ENCODE peak calls at places on chromosome 15, in eight cellular contexts. X is body of pancreas, G is fibroblast of lung, R is astrocyte of the spinal cord, L is kidney epithelial cell, K is HFFc6, S is dorsolateral prefrontal cortex, C is GM12865. Q is an unnamed sample.

GRCh38 chr15:101246391-101246790 is 5.5 kb downstream of the CHSY1 start:
- DNase-seq in S (no peak), L (no peak), C (no peak), K (no peak), X (no peak), G (no peak), R (no peak), Q (no peak)

GRCh38 chr15:39413558-39413957 is 167.3 kb upstream of the THBS1 start:
- DNase-seq in K (peak), S (no peak), X (no peak), R (no peak), G (no peak), L (no peak), C (peak), Q (no peak)

GRCh38 chr15:80106051-80106450 is 46.6 kb downstream of the ZFAND6 start:
- DNase-seq in S (no peak), L (no peak), C (no peak), G (peak), X (no peak), R (no peak), K (peak), Q (no peak)

GRCh38 chr15:83844742-83845141 is 190.8 kb downstream of the ADAMTSL3 start:
- DNase-seq in K (no peak), R (no peak), L (no peak), X (no peak), C (no peak), S (no peak), G (peak), Q (no peak)

GRCh38 chr15:39354188-39354587 is 226.7 kb upstream of the THBS1 start:
- DNase-seq in S (no peak), X (no peak), L (no peak), C (no peak), G (no peak), R (no peak), K (no peak), Q (no peak)

GRCh38 chr15:40420793-40421192 is 15.2 kb downstream of the IVD start:
- DNase-seq in L (no peak), K (no peak), C (no peak), S (no peak), G (no peak), R (no peak), X (peak), Q (no peak)

GRCh38 chr15:58474741-58475323 is 43.0 kb downstream of the LIPC start:
- DNase-seq in G (no peak), L (no peak), C (peak), S (no peak), X (no peak), K (no peak), R (no peak), Q (no peak)

GRCh38 chr15:27358751-27359434 is 387.9 kb downstream of the GABRG3 start:
- DNase-seq in X (peak), S (peak), K (no peak), L (no peak), G (peak), C (no peak), R (peak), Q (no peak)

GRCh38 chr15:79431636-79432344 is at the start of gene MINAR1:
- DNase-seq in C (no peak), K (peak), X (peak), R (peak), S (no peak), G (peak), L (no peak), Q (no peak)

GRCh38 chr15:41969851-41970431 is 2.4 kb downstream of the EHD4 start:
- DNase-seq in K (peak), R (no peak), L (no peak), G (no peak), X (no peak), S (no peak), C (peak), Q (no peak)

GRCh38 chr15:41970456-41970855 is 1.9 kb downstream of the EHD4 start:
- DNase-seq in S (no peak), R (no peak), X (no peak), C (peak), L (no peak), K (no peak), G (no peak), Q (no peak)

GRCh38 chr15:41972341-41973237 is at the start of gene EHD4:
- DNase-seq in C (peak), X (peak), K (peak), L (peak), G (peak), S (peak), R (peak), Q (peak)

GRCh38 chr15:41971893-41972340 is 440 bp downstream of the EHD4 start:
- DNase-seq in G (no peak), R (no peak), L (no peak), C (no peak), X (peak), K (no peak), S (no peak), Q (no peak)

DNA sequence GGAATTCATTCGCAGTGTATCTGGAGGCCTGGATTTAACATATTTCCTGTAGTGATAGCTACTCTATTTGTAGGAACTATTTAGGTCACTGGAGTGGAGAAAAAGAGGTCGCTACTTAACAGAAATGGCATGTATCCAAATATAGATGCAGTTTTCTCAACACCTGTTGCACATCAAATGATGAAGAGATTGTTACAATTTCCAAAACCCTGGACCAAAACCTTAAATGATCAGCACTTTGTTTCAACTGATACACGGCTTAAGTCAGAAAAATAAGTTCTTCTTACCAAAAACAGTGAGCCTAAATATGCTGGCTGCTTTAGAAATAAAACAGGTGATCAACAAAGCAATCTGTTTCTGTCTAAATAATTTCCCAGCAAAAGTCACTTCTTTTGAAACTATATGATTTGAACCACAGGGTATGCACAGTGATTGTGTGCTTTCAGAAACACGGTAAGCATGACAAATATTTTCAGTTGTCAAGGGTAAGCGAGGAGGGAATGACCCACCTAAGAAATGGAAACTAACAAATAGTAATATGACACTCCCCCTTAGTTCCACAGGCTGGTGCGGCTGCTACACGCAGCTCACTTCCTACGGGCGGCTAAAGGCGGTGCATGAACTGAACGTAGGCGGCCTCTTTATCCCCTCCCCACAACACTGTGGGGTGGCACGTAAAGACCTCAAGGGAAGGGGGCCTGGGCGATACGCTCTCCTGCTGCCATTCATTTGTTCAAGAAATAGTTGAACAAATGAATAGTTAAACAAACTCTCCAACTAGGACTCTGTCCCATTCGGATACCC is 1.1 kb downstream of the EHD4 start:
- DNase-seq in S (no peak), K (peak), X (peak), G (peak), L (no peak), C (peak), R (peak), Q (no peak)
- TF ChIP-seq CTCF in S (no peak), K (no peak), X (no peak), G (no peak), L (no peak), C (no peak), R (no peak), Q (no peak)

DNA sequence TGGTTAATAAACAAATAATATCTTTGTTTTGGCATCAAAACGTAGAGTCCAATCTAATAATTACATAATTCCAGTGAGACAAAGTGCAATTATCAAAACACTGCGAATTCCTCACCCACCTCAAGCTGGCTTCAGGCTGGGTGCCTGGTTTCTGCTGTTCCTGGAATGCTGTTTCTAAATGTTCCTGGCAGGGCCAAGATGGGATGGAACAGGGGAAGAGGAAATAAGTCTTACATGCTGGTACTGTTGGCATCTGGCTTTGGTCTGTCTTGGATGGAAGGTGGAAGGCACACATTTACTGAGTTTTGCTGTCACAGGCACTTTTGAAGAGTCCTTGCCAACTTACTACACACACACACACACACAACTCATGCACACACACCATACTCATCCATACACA is 101.9 kb upstream of the SLCO3A1 start:
- DNase-seq in X (no peak), L (no peak), G (no peak), S (no peak), K (no peak), R (no peak), C (no peak), Q (no peak)
- TF ChIP-seq CTCF in X (no peak), L (no peak), G (no peak), S (no peak), K (no peak), R (no peak), C (no peak), Q (no peak)

GRCh38 chr15:71136159-71137137 is 21.2 kb downstream of the THSD4 start:
- DNase-seq in G (peak), R (peak), K (peak), X (no peak), C (no peak), S (no peak), L (peak), Q (no peak)
- TF ChIP-seq CTCF in G (peak), R (peak), K (peak), X (no peak), C (no peak), S (no peak), L (peak), Q (peak)

DNA sequence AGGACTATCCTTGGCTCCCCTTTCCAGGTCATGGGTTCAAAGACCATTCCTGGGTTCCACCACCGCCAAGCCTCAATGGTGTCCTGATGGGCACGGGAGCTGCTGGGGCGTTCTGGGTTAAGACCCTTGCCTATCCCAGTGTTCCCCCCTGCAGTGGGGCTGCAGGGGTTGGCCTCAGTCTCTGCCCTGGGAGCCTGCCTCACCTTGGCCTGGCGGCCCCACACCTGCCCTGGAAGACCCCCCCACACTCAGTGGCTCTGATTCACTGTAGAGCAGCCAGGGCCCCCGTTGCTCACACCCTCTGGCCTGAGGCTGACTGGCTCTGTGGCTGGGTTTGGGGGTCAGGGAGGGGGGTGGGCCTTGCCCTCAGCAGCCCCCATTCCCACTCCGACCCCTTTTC is 22.0 kb downstream of the C15orf39 start:
- DNase-seq in K (no peak), S (no peak), G (no peak), R (no peak), X (no peak), L (no peak), C (no peak), Q (no peak)
- TF ChIP-seq CTCF in K (no peak), S (no peak), G (no peak), R (no peak), X (no peak), L (no peak), C (no peak), Q (no peak)

GRCh38 chr15:55993804-55994539 is 560 bp upstream of the NEDD4 start:
- DNase-seq in L (no peak), S (no peak), K (peak), X (no peak), G (peak), C (no peak), R (peak), Q (peak)
- TF ChIP-seq CTCF in L (peak), S (no peak), K (peak), X (no peak), G (peak), C (no peak), R (peak), Q (peak)

DNA sequence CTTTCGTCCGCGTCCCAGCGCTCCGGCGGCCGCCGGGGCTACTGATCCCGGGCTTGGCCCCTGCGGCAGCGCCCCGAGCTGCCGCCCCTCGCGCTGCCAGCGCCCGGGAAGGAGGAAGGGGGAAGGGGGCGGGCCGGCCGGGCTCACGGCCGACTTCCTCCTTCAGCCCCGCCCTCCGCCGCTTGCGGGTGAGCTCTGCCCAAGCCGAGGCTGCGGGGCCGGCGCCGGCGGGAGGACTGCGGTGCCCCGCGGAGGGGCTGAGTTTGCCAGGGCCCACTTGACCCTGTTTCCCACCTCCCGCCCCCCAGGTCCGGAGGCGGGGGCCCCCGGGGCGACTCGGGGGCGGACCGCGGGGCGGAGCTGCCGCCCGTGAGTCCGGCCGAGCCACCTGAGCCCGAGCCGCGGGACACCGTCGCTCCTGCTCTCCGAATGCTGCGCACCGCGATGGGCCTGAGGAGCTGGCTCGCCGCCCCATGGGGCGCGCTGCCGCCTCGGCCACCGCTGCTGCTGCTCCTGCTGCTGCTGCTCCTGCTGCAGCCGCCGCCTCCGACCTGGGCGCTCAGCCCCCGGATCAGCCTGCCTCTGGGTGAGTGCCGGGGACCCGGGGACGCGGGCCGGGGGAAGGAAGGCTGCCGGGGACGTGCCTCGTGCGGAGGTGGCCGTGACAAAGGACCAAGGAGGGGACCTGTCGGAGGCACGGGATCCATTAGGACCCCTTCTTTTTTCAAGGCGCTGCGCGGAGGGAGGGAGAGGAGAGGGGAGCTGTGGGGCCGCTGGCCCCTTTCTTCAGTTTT is at the start of gene SEMA4B:
- DNase-seq in X (peak), K (no peak), G (peak), C (peak), R (peak), S (peak), L (no peak), Q (no peak)
- TF ChIP-seq CTCF in X (no peak), K (no peak), G (no peak), C (no peak), R (no peak), S (peak), L (no peak), Q (no peak)

Q was measured in epithelial cell of proximal tubule.